ENCODE peak calls at places on chromosomes 6 and 20, in four cellular contexts. R is MM.1S; H is CD8-positive, alpha-beta T cell; Q is endothelial cell of umbilical vein. E is an unnamed sample.

GRCh38 chr20:5848711-5849505 is 98.7 kb downstream of the SHLD1 start:
- DNase-seq in Q (peak; percentile 31), H (no peak), R (no peak), E (no peak)

GRCh38 chr6:136525586-136526195 is 24.5 kb downstream of the MAP7 start:
- DNase-seq in Q (no peak), R (no peak), H (no peak), E (no peak)

GRCh38 chr6:169072127-169073042 is 181.3 kb downstream of the THBS2 start:
- DNase-seq in Q (no peak), H (no peak), R (no peak), E (no peak)

GRCh38 chr20:50488236-50488806 is 21.9 kb upstream of the PTPN1 start:
- DNase-seq in H (no peak), R (peak; percentile 29), Q (no peak), E (no peak)

GRCh38 chr6:143896096-143896880 is 32.0 kb downstream of the ZC2HC1B start:
- DNase-seq in R (no peak), Q (no peak), H (no peak), E (no peak)

GRCh38 chr20:36179170-36179945 is 24.8 kb downstream of the EPB41L1 start:
- DNase-seq in H (no peak), R (no peak), Q (no peak), E (no peak)

GRCh38 chr6:4560225-4561077 is 215.8 kb upstream of the CDYL start:
- DNase-seq in Q (no peak), R (no peak), H (no peak), E (no peak)

GRCh38 chr6:44179072-44179536 is 20.5 kb downstream of the CAPN11 start:
- DNase-seq in Q (peak; percentile 62), R (no peak), H (no peak), E (no peak)

GRCh38 chr6:157438611-157439109 is 57.7 kb downstream of the ZDHHC14 start:
- DNase-seq in R (no peak), H (no peak), Q (peak; percentile 70), E (no peak)

GRCh38 chr6:38404900-38405556 is 234.7 kb downstream of the BTBD9 start:
- DNase-seq in R (no peak), H (no peak), Q (peak; percentile 32), E (no peak)

GRCh38 chr20:11117808-11118528 is 444.2 kb upstream of the JAG1 start:
- DNase-seq in H (no peak), R (no peak), Q (peak; percentile 67), E (no peak)

GRCh38 chr6:131427441-131428051 is 145.5 kb upstream of the ARG1 start:
- DNase-seq in H (no peak), R (no peak), Q (no peak), E (no peak)

GRCh38 chr20:34815636-34816035 is 9.8 kb downstream of the NCOA6 start:
- DNase-seq in R (no peak), Q (no peak), H (no peak), E (no peak)

GRCh38 chr20:51871943-51872342 is 69.6 kb upstream of the SALL4 start:
- DNase-seq in R (no peak), Q (no peak), H (no peak), E (no peak)

GRCh38 chr20:57342829-57343228 is 8.2 kb upstream of the RAE1 start:
- DNase-seq in H (no peak), Q (no peak), R (no peak), E (no peak)

GRCh38 chr20:44072381-44072780 is 114.6 kb downstream of the JPH2 start:
- DNase-seq in R (no peak), H (no peak), Q (no peak), E (no peak)

GRCh38 chr20:44071526-44072111 is 115.4 kb downstream of the JPH2 start:
- DNase-seq in Q (no peak), H (no peak), R (no peak), E (no peak)

GRCh38 chr20:44074252-44075151 is 112.5 kb downstream of the JPH2 start:
- DNase-seq in H (no peak), Q (peak; percentile 42), R (no peak), E (no peak)

GRCh38 chr20:44073675-44074071 is 113.3 kb downstream of the JPH2 start:
- DNase-seq in R (no peak), H (no peak), Q (no peak), E (no peak)

DNA sequence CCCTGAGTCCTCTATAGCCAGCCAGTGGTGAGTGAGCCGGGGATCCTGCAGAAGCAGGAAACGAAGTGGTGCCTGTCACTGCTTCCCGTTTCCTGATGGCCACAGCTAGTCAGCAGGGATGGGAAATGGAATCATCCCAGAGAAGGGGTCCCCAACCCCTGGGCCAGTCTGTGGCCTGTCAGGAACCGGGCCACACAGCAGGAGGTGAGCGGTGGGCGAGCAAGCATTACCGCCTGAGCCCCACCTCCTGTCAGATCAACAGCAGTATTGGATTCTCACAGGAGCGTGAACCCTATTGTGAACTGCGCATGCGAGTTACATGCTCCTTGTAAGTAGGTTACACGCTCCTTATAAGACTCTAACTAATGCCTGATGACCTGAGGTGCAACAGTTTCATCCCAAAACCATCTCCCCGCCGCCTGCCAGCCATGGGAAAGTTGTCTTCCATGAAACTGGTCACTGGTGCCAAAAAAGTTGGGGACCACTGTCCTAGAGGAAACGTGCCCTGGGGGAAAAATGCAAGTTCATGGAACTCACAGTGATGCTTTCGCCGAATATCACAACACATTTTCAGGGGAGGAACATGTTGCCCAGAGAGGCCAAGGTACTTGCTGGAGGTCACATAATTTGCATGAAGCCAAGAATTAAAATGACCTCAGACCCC is 113.8 kb downstream of the JPH2 start:
- DNase-seq in H (no peak), R (no peak), Q (no peak), E (no peak)
- H3K4me1 ChIP-seq in H (peaks cover 52% of the 10 kb centered on the region), R (peaks cover 29% of the 10 kb centered on the region), Q (peaks cover 6% of the 10 kb centered on the region), E (no peaks in the 10 kb centered on the region)

DNA sequence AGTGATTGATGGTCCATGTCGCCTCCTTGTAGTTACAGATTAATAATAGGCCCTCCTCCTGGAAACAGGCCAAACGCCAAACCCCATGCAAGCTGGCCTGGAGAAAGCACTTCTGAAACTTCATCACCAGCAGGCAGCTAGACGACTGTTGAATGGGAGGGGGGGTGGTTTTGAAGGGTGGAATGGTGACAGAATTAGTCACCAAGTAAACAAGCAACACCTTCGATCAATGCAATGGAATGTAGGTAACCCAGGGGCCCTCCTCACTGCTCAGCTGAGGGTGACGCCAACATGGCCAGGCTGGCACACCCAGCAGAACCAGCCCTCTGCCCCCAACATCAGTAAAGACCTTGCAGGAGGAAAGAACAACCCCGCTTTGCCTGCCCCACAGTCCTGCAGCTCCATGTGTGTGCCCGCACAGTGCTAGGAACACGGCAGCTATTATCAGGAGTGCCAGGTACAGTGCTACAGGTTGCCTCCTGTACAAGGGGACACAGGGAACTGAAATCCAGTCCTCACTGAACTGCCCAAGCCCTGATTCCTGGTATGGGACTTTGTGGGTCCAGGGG is 2.7 kb downstream of the BCAS1 start:
- DNase-seq in H (no peak), R (peak; percentile 89), Q (no peak), E (no peak)
- H3K27ac ChIP-seq in H (no peak overlapping the region), R (peak overlapping the region; percentile 60), Q (no peak overlapping the region), E (peak overlapping the region; percentile 13)

DNA sequence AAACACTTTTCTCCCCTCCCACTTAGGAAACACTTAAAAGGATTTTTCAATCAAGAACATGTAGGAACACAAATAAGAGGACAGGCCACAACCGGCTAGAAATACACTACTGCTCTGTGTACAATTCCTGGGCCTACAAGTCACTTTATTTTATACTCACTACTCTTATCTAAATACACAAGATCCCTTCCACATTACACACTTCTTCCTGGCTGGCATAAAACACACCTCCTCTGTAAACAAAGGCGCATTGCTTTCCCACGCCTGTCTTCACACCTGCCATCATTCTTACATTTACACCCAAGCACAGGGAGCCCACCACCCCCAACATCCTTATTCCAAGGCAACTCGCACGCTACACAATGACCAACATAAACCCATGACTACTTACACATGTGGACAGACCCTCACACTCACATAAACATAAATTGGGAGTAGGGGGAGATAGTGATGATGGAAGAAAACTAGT is 4.0 kb upstream of the IER3 start:
- DNase-seq in Q (peak; percentile 98), H (no peak), R (no peak), E (no peak)
- H3K4me1 ChIP-seq in Q (peaks cover 61% of the 10 kb centered on the region), H (peaks cover 6% of the 10 kb centered on the region), R (no peaks in the 10 kb centered on the region), E (peaks cover 40% of the 10 kb centered on the region)

GRCh38 chr6:27630727-27631613 is 158.1 kb upstream of the ZNF184 start:
- DNase-seq in Q (peak; percentile 41), H (no peak), R (no peak), E (no peak)
- H3K27ac ChIP-seq in Q (no peak overlapping the region), H (no peak overlapping the region), R (no peak overlapping the region), E (no peak overlapping the region)

DNA sequence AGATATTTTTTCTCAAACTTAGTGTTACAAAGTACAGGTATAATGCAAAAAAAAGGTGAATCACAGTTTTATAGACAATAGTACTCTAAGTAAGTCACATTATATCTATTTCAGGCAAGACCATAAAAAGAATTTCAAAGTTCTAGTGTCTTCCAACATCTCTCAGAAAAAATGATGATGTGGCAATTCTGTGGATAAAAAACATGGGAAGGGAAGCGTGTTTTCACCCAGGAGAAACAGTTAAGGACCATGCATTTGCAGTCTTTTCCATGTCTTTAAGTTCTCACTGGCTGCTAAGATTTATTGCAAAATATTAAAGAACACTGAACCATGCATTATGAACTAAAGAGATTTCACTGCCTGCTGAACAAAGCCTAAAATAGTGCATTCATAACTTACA is 1.8 kb downstream of the SSR1 start:
- DNase-seq in R (no peak), H (no peak), Q (no peak), E (no peak)
- H3K4me1 ChIP-seq in R (peaks cover 15% of the 10 kb centered on the region), H (peaks cover 45% of the 10 kb centered on the region), Q (peaks cover 16% of the 10 kb centered on the region), E (peaks cover 51% of the 10 kb centered on the region)

GRCh38 chr6:163354779-163355431 is 59.6 kb upstream of the QKI start:
- DNase-seq in R (no peak), Q (peak; percentile 82), H (no peak), E (no peak)

GRCh38 chr6:163356743-163357142 is 57.8 kb upstream of the QKI start:
- DNase-seq in R (no peak), H (no peak), Q (no peak), E (no peak)

GRCh38 chr6:163355471-163355991 is 59.0 kb upstream of the QKI start:
- DNase-seq in Q (peak; percentile 93), H (no peak), R (no peak), E (no peak)

GRCh38 chr6:163354085-163354484 is 60.4 kb upstream of the QKI start:
- DNase-seq in H (no peak), Q (peak; percentile 60), R (no peak), E (no peak)

DNA sequence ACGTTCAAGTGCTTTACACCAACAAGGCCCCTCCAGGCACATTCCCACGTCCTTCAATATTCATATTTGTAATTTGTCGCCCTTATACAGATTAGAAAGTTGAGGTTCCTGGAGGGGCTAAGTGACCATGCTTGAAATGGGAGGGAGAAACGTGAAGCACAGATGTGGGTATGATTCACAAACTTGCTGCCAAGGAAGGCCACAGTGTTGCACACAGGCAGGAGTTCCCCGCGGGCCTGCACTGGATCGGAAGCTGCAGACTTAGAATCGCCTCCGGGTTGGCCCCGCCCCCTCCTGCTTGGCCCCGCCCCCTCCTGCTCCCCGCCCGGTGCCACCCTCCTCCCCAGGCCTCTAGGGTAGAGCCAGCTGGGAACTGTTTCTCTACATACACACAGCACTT is 58.2 kb upstream of the QKI start:
- DNase-seq in H (no peak), Q (peak; percentile 79), R (no peak), E (no peak)
- H3K27ac ChIP-seq in H (no peak overlapping the region), Q (peak overlapping the region; percentile 97), R (no peak overlapping the region), E (no peak overlapping the region)

E was measured in esophagus squamous epithelium.